ENCODE peak calls at places on chromosome 20, in ten cellular contexts. E, H, V, G, I, S, X, R, Z and J are unnamed samples.
A peak's percentile ranks its signal among the peaks of the same experiment; 100 is the strongest.

GRCh38 chr20:57654363-57654997 is 34.3 kb upstream of the ZBP1 start:
- DNase-seq in I (peak; percentile 24), H (no peak), G (no peak), V (peak; percentile 38), E (no peak), R (peak; percentile 27), Z (peak; percentile 10), S (peak; percentile 97), X (peak; percentile 42), J (peak; percentile 74)

GRCh38 chr20:21136015-21136732 is 10.3 kb downstream of the KIZ start:
- DNase-seq in Z (no peak), I (no peak), G (no peak), R (no peak), X (no peak), S (no peak), E (no peak), V (no peak), H (no peak), J (no peak)

GRCh38 chr20:63091901-63092659 is 85.3 kb upstream of the BHLHE23 start:
- DNase-seq in G (no peak), H (no peak), X (no peak), V (no peak), Z (no peak), E (no peak), S (no peak), R (no peak), I (no peak), J (peak; percentile 45)

GRCh38 chr20:31909253-31910070 is 39.0 kb downstream of the TTLL9 start:
- DNase-seq in G (no peak), H (no peak), X (no peak), I (no peak), V (no peak), E (no peak), R (no peak), S (no peak), Z (no peak), J (no peak)

GRCh38 chr20:53495357-53495756 is 98.3 kb downstream of the ZNF217 start:
- DNase-seq in E (no peak), S (no peak), Z (no peak), H (no peak), G (no peak), I (no peak), X (no peak), R (no peak), V (no peak), J (no peak)

GRCh38 chr20:38617011-38617829 is 15.6 kb downstream of the ARHGAP40 start:
- DNase-seq in S (no peak), X (peak; percentile 33), H (no peak), R (peak; percentile 20), Z (no peak), V (no peak), I (no peak), E (no peak), G (no peak), J (no peak)

GRCh38 chr20:62755817-62756724 is 40.2 kb upstream of the MRGBP start:
- DNase-seq in R (no peak), Z (no peak), E (no peak), G (no peak), X (no peak), V (no peak), H (no peak), I (no peak), S (no peak), J (no peak)

GRCh38 chr20:25000268-25000801 is 7.8 kb upstream of the APMAP start:
- DNase-seq in G (no peak), X (no peak), I (no peak), S (no peak), V (no peak), E (no peak), H (no peak), R (peak; percentile 26), Z (peak; percentile 79), J (no peak)

GRCh38 chr20:49405062-49405683 is 77.3 kb downstream of the KCNB1 start:
- DNase-seq in I (no peak), V (no peak), G (no peak), S (no peak), X (no peak), H (no peak), R (no peak), E (no peak), Z (peak; percentile 14), J (no peak)

GRCh38 chr20:36061754-36062153 is 92.8 kb upstream of the EPB41L1 start:
- DNase-seq in I (no peak), E (no peak), G (no peak), S (no peak), X (no peak), R (no peak), V (no peak), Z (no peak), H (no peak), J (no peak)

GRCh38 chr20:4709261-4710105 is 12.2 kb upstream of the PRND start:
- DNase-seq in R (no peak), Z (no peak), X (no peak), V (no peak), H (no peak), G (no peak), I (no peak), E (no peak), S (no peak), J (no peak)

GRCh38 chr20:37179671-37180524 is 550 bp upstream of the MROH8 start:
- DNase-seq in V (no peak), E (no peak), G (no peak), R (peak; percentile 32), X (peak; percentile 59), I (no peak), H (no peak), S (no peak), Z (no peak), J (no peak)

GRCh38 chr20:18224968-18225568 is 63.3 kb upstream of the ZNF133 start:
- DNase-seq in Z (no peak), G (no peak), R (peak; percentile 51), I (no peak), E (no peak), S (no peak), V (no peak), X (peak; percentile 26), H (no peak), J (no peak)

GRCh38 chr20:46057856-46058655 is 29.0 kb downstream of the SLC12A5 start:
- DNase-seq in E (peak; percentile 23), S (no peak), I (no peak), G (no peak), X (no peak), Z (no peak), V (no peak), H (no peak), R (no peak), J (no peak)

GRCh38 chr20:12068146-12068545 is 150.5 kb downstream of the BTBD3 start:
- DNase-seq in Z (no peak), I (no peak), S (no peak), R (no peak), H (no peak), E (no peak), X (no peak), V (no peak), G (no peak), J (no peak)

GRCh38 chr20:62597416-62598115 is 44.7 kb upstream of the SLCO4A1 start:
- DNase-seq in S (no peak), X (no peak), E (no peak), R (no peak), I (no peak), V (no peak), H (no peak), G (no peak), Z (no peak), J (no peak)